ENCODE peak calls at places on chromosome 10, in seven cellular contexts. One of them, this sample, is unnamed.

GRCh38 chr10:51005551-51005950 is 68.7 kb upstream of the PRKG1 start:
- DNase-seq in HCT116: no peak
- DNase-seq in suprapubic skin: no peak
- DNase-seq in GM20000: no peak
- DNase-seq in DMS53: no peak
- DNase-seq in NCI-H1105 treated with DMSO at 0.1 percent for 48 hours: no peak
- DNase-seq in stimulated activated CD4-positive, alpha-beta T cell treated with anti-CD3 and anti-CD28 coated beads, TNF-alpha, amount 100 ng/mL, for 4 hours: no peak
- DNase-seq in this sample: no peak

GRCh38 chr10:95343573-95343972 is 52.8 kb upstream of the PDLIM1 start:
- DNase-seq in HCT116: no peak
- DNase-seq in suprapubic skin: no peak
- DNase-seq in GM20000: no peak
- DNase-seq in DMS53: no peak
- DNase-seq in NCI-H1105 treated with DMSO at 0.1 percent for 48 hours: no peak
- DNase-seq in stimulated activated CD4-positive, alpha-beta T cell treated with anti-CD3 and anti-CD28 coated beads, TNF-alpha, amount 100 ng/mL, for 4 hours: no peak
- DNase-seq in this sample: no peak

GRCh38 chr10:124740374-124741280 is 3.6 kb downstream of the FAM53B start:
- DNase-seq in HCT116: no peak
- DNase-seq in suprapubic skin: peak
- DNase-seq in GM20000: peak
- DNase-seq in DMS53: no peak
- DNase-seq in NCI-H1105 treated with DMSO at 0.1 percent for 48 hours: no peak
- DNase-seq in stimulated activated CD4-positive, alpha-beta T cell treated with anti-CD3 and anti-CD28 coated beads, TNF-alpha, amount 100 ng/mL, for 4 hours: no peak
- DNase-seq in this sample: no peak

GRCh38 chr10:137031-137430 is 1.8 kb downstream of the ZMYND11 start:
- DNase-seq in HCT116: peak
- DNase-seq in suprapubic skin: no peak
- DNase-seq in GM20000: peak
- DNase-seq in DMS53: peak
- DNase-seq in NCI-H1105 treated with DMSO at 0.1 percent for 48 hours: peak
- DNase-seq in stimulated activated CD4-positive, alpha-beta T cell treated with anti-CD3 and anti-CD28 coated beads, TNF-alpha, amount 100 ng/mL, for 4 hours: peak
- DNase-seq in this sample: peak

GRCh38 chr10:102121739-102122372 is 1.7 kb upstream of the LDB1 start:
- DNase-seq in HCT116: no peak
- DNase-seq in suprapubic skin: no peak
- DNase-seq in GM20000: no peak
- DNase-seq in DMS53: no peak
- DNase-seq in NCI-H1105 treated with DMSO at 0.1 percent for 48 hours: no peak
- DNase-seq in stimulated activated CD4-positive, alpha-beta T cell treated with anti-CD3 and anti-CD28 coated beads, TNF-alpha, amount 100 ng/mL, for 4 hours: no peak
- DNase-seq in this sample: no peak

GRCh38 chr10:85646312-85646711 is 720.3 kb downstream of the GRID1 start:
- DNase-seq in HCT116: no peak
- DNase-seq in suprapubic skin: no peak
- DNase-seq in GM20000: no peak
- DNase-seq in DMS53: peak
- DNase-seq in NCI-H1105 treated with DMSO at 0.1 percent for 48 hours: no peak
- DNase-seq in stimulated activated CD4-positive, alpha-beta T cell treated with anti-CD3 and anti-CD28 coated beads, TNF-alpha, amount 100 ng/mL, for 4 hours: no peak
- DNase-seq in this sample: peak

GRCh38 chr10:90644165-90644564 is 213.7 kb downstream of the HTR7 start:
- DNase-seq in HCT116: no peak
- DNase-seq in suprapubic skin: no peak
- DNase-seq in GM20000: no peak
- DNase-seq in DMS53: no peak
- DNase-seq in NCI-H1105 treated with DMSO at 0.1 percent for 48 hours: no peak
- DNase-seq in stimulated activated CD4-positive, alpha-beta T cell treated with anti-CD3 and anti-CD28 coated beads, TNF-alpha, amount 100 ng/mL, for 4 hours: no peak
- DNase-seq in this sample: no peak

GRCh38 chr10:46787321-46787615 is 124.0 kb upstream of the PTPN20 start:
- DNase-seq in HCT116: no peak
- DNase-seq in suprapubic skin: peak
- DNase-seq in GM20000: peak
- DNase-seq in DMS53: peak
- DNase-seq in NCI-H1105 treated with DMSO at 0.1 percent for 48 hours: no peak
- DNase-seq in stimulated activated CD4-positive, alpha-beta T cell treated with anti-CD3 and anti-CD28 coated beads, TNF-alpha, amount 100 ng/mL, for 4 hours: no peak
- DNase-seq in this sample: peak

GRCh38 chr10:22438714-22439113 is 93.4 kb downstream of the SPAG6 start:
- DNase-seq in HCT116: no peak
- DNase-seq in suprapubic skin: no peak
- DNase-seq in GM20000: no peak
- DNase-seq in DMS53: no peak
- DNase-seq in NCI-H1105 treated with DMSO at 0.1 percent for 48 hours: no peak
- DNase-seq in stimulated activated CD4-positive, alpha-beta T cell treated with anti-CD3 and anti-CD28 coated beads, TNF-alpha, amount 100 ng/mL, for 4 hours: no peak
- DNase-seq in this sample: no peak

GRCh38 chr10:85362401-85362800 is 1004.2 kb downstream of the GRID1 start:
- DNase-seq in HCT116: no peak
- DNase-seq in suprapubic skin: no peak
- DNase-seq in GM20000: no peak
- DNase-seq in DMS53: no peak
- DNase-seq in NCI-H1105 treated with DMSO at 0.1 percent for 48 hours: no peak
- DNase-seq in stimulated activated CD4-positive, alpha-beta T cell treated with anti-CD3 and anti-CD28 coated beads, TNF-alpha, amount 100 ng/mL, for 4 hours: no peak
- DNase-seq in this sample: no peak

GRCh38 chr10:107914450-107915276 is 750.2 kb upstream of the SORCS1 start:
- DNase-seq in HCT116: no peak
- DNase-seq in suprapubic skin: no peak
- DNase-seq in GM20000: peak
- DNase-seq in DMS53: peak
- DNase-seq in NCI-H1105 treated with DMSO at 0.1 percent for 48 hours: no peak
- DNase-seq in stimulated activated CD4-positive, alpha-beta T cell treated with anti-CD3 and anti-CD28 coated beads, TNF-alpha, amount 100 ng/mL, for 4 hours: no peak
- DNase-seq in this sample: no peak

GRCh38 chr10:351770-352318 is 216.6 kb downstream of the ZMYND11 start:
- DNase-seq in HCT116: no peak
- DNase-seq in suprapubic skin: no peak
- DNase-seq in GM20000: no peak
- DNase-seq in DMS53: no peak
- DNase-seq in NCI-H1105 treated with DMSO at 0.1 percent for 48 hours: no peak
- DNase-seq in stimulated activated CD4-positive, alpha-beta T cell treated with anti-CD3 and anti-CD28 coated beads, TNF-alpha, amount 100 ng/mL, for 4 hours: no peak
- DNase-seq in this sample: no peak

This sample was measured in Calu3.